ENCODE peak calls at places on chromosomes 16 and 17, in five cellular contexts. One of them, this sample, is unnamed.

GRCh38 chr17:42774066-42774750 is 959 bp downstream of the VPS25 start:
- DNase-seq in OCI-LY7: no peak
- DNase-seq in bronchial epithelial cell: peak; percentile 51
- DNase-seq in heart right ventricle: no peak
- DNase-seq in kidney epithelial cell: no peak
- DNase-seq in this sample: no peak

GRCh38 chr16:11488304-11488703 is 98.4 kb downstream of the LITAF start:
- DNase-seq in OCI-LY7: no peak
- DNase-seq in bronchial epithelial cell: no peak
- DNase-seq in heart right ventricle: no peak
- DNase-seq in kidney epithelial cell: no peak
- DNase-seq in this sample: no peak

GRCh38 chr16:13036600-13036999 is 135.2 kb downstream of the SHISA9 start:
- DNase-seq in OCI-LY7: peak; percentile 62
- DNase-seq in bronchial epithelial cell: peak; percentile 5
- DNase-seq in heart right ventricle: peak; percentile 23
- DNase-seq in kidney epithelial cell: peak; percentile 29
- DNase-seq in this sample: no peak

GRCh38 chr16:67865318-67865717 is 7.5 kb upstream of the EDC4 start:
- DNase-seq in OCI-LY7: peak; percentile 38
- DNase-seq in bronchial epithelial cell: peak; percentile 41
- DNase-seq in heart right ventricle: no peak
- DNase-seq in kidney epithelial cell: no peak
- DNase-seq in this sample: peak; percentile 63

GRCh38 chr16:1922357-1922756 is 4.1 kb upstream of the HS3ST6 start:
- DNase-seq in OCI-LY7: no peak
- DNase-seq in bronchial epithelial cell: no peak
- DNase-seq in heart right ventricle: no peak
- DNase-seq in kidney epithelial cell: no peak
- DNase-seq in this sample: no peak

GRCh38 chr17:57989011-57989345 is 924 bp upstream of the VEZF1 start:
- DNase-seq in OCI-LY7: no peak
- DNase-seq in bronchial epithelial cell: no peak
- DNase-seq in heart right ventricle: no peak
- DNase-seq in kidney epithelial cell: no peak
- DNase-seq in this sample: peak; percentile 42

GRCh38 chr17:75604034-75604695 is 16.6 kb downstream of the MYO15B start:
- DNase-seq in OCI-LY7: no peak
- DNase-seq in bronchial epithelial cell: no peak
- DNase-seq in heart right ventricle: no peak
- DNase-seq in kidney epithelial cell: no peak
- DNase-seq in this sample: no peak

GRCh38 chr17:50363217-50364060 is 9.5 kb downstream of the MRPL27 start:
- DNase-seq in OCI-LY7: no peak
- DNase-seq in bronchial epithelial cell: no peak
- DNase-seq in heart right ventricle: no peak
- DNase-seq in kidney epithelial cell: no peak
- DNase-seq in this sample: peak; percentile 81

GRCh38 chr16:54297154-54297553 is 10.6 kb upstream of the IRX3 start:
- DNase-seq in OCI-LY7: no peak
- DNase-seq in bronchial epithelial cell: no peak
- DNase-seq in heart right ventricle: no peak
- DNase-seq in kidney epithelial cell: no peak
- DNase-seq in this sample: no peak

DNA sequence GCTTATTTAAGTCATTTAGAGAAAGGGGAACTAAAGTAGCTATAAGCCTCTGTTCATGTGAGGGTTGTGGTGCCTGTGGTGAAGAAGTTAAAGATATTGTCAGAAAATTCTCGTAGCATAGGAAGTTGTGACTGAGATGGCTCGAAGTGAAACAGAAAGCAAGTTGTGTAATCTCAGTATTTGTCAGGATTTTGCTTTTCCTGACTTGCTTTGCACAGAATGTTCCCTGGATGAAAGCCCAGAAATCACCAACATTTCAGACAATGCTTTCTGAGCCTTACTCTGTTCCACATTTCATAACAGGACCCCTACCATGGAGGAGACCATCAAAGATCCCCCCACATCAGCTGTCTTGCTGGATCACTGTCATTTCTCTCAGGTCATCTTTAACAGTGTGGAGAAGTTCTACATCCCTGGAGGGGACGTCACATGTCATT is 10.6 kb downstream of the CALCOCO2 start:
- DNase-seq in OCI-LY7: peak; percentile 26
- DNase-seq in bronchial epithelial cell: peak; percentile 32
- DNase-seq in heart right ventricle: no peak
- DNase-seq in kidney epithelial cell: no peak
- DNase-seq in this sample: no peak
- H3K4me3 ChIP-seq in OCI-LY7: no peak overlapping the region
- H3K4me3 ChIP-seq in bronchial epithelial cell: no peak overlapping the region
- H3K4me3 ChIP-seq in heart right ventricle: no peak overlapping the region
- H3K4me3 ChIP-seq in kidney epithelial cell: no peak overlapping the region
- H3K4me3 ChIP-seq in this sample: no peak overlapping the region

DNA sequence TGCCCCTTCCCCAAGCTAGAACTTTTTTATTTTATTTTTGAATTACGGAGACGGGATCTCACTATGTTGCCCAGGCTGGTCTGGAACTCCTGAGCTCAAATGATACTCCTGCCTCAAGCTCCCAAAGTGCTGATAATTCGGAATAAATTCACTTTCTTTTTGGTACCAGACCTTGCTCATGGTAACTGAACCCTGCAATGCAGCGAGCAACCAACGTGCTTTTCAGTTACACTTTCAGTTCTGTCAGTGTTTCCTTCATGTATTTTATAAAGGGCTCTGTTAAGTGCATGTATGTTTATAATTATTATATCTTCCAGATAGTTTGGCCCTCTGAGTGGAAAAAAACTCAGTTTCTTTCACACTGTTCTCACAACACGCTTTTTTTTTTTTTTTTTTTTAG is 13.9 kb downstream of the C16orf96 start:
- DNase-seq in OCI-LY7: no peak
- DNase-seq in bronchial epithelial cell: no peak
- DNase-seq in heart right ventricle: no peak
- DNase-seq in kidney epithelial cell: no peak
- DNase-seq in this sample: no peak
- H3K4me3 ChIP-seq in OCI-LY7: no peak overlapping the region
- H3K4me3 ChIP-seq in bronchial epithelial cell: no peak overlapping the region
- H3K4me3 ChIP-seq in heart right ventricle: no peak overlapping the region
- H3K4me3 ChIP-seq in kidney epithelial cell: no peak overlapping the region
- H3K4me3 ChIP-seq in this sample: no peak overlapping the region

DNA sequence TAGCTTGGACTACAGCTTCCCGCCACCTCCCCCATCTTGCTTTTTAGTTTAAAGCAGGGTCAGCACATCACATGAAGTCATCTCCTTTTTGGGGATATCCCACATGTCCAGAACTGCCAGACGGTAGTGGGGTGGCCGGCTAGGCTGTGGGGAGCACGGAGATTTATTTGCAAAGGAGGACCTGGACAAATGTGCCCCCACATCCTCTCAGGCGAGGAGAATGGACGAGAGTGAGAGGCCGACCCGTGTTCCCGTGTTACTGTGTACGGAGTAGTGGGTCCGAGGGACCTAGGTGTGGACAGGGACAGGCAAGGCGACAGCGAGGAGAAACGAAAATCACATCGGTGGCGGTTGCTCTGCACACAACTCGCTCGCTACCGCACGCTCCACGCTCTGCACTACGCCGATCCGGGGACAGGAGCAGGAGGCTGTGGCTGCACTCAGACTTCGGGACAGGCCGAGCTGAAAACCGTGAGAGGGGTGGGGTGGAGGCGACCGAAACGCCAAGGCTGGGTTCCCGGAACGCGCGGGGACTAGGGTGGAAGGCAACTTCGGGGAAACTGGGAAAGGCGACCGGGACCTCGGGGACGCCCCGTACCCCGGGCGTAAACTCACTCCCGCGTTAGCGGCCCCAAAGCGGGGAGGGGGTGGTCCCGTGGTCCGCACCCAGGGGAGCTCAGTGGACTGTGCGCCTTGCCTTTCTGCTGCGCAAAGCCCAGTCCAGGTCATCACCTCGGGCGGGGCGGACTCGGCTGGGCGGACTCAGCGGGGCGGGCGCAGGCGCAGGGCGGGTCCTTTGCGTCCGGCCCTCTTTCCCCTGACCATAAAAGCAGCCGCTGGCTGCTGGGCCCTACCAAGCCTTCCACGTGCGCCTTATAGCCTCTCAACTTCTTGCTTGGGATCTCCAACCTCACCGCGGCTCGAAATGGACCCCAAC is at the start of gene MT1A:
- DNase-seq in OCI-LY7: no peak
- DNase-seq in bronchial epithelial cell: no peak
- DNase-seq in heart right ventricle: peak; percentile 88
- DNase-seq in kidney epithelial cell: no peak
- DNase-seq in this sample: no peak
- H3K4me3 ChIP-seq in OCI-LY7: no peak within 1 kb of the TSS
- H3K4me3 ChIP-seq in bronchial epithelial cell: peak within 1 kb of the TSS; percentile 29
- H3K4me3 ChIP-seq in heart right ventricle: peak within 1 kb of the TSS; percentile 48
- H3K4me3 ChIP-seq in kidney epithelial cell: peak within 1 kb of the TSS; percentile 41
- H3K4me3 ChIP-seq in this sample: peak within 1 kb of the TSS; percentile 34

DNA sequence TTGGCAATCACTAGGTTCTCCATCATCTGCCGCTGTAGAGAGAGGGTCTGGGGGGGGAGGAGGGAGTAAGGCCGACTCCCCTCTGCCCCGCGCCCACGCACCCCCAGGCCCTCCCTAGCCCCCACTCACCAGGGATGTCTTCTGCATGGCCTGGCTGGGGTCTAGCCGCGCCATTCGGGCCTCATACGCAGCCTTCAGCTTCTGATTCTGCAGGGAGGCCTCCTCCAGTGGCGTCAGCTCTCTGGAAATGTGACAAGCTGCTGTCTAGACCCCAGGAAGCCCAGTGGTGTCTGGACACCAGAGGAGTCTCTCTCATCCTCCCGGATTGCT is 8.3 kb downstream of the VPS9D1 start:
- DNase-seq in OCI-LY7: peak; percentile 40
- DNase-seq in bronchial epithelial cell: no peak
- DNase-seq in heart right ventricle: no peak
- DNase-seq in kidney epithelial cell: no peak
- DNase-seq in this sample: no peak
- H3K4me3 ChIP-seq in OCI-LY7: peak overlapping the region; percentile 79
- H3K4me3 ChIP-seq in bronchial epithelial cell: peak overlapping the region; percentile 73
- H3K4me3 ChIP-seq in heart right ventricle: no peak overlapping the region
- H3K4me3 ChIP-seq in kidney epithelial cell: peak overlapping the region; percentile 56
- H3K4me3 ChIP-seq in this sample: peak overlapping the region; percentile 69

DNA sequence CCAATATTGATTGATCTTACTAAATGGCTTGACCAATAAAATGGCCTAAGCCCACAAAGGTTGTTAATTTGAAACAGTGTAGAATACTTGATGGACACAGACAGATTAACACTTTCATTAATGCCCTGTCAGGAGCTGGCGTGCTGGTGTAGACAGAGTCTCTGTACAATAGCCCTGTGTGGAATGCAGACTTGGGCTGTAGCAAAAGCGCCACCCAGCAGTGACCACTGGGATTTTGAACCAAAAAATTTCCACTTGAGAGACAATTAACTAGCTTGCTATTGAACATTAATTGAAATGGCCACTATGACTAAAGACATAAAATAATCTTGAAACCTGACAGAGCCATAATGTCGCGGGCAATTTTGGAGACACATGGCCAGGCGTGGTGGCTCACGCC is 19.7 kb upstream of the GUCY2D start:
- DNase-seq in OCI-LY7: no peak
- DNase-seq in bronchial epithelial cell: peak; percentile 35
- DNase-seq in heart right ventricle: no peak
- DNase-seq in kidney epithelial cell: no peak
- DNase-seq in this sample: no peak
- H3K4me3 ChIP-seq in OCI-LY7: no peak overlapping the region
- H3K4me3 ChIP-seq in bronchial epithelial cell: no peak overlapping the region
- H3K4me3 ChIP-seq in heart right ventricle: no peak overlapping the region
- H3K4me3 ChIP-seq in kidney epithelial cell: no peak overlapping the region
- H3K4me3 ChIP-seq in this sample: no peak overlapping the region

GRCh38 chr16:22073350-22073749 is 19.0 kb upstream of the VWA3A start:
- DNase-seq in OCI-LY7: no peak
- DNase-seq in bronchial epithelial cell: no peak
- DNase-seq in heart right ventricle: no peak
- DNase-seq in kidney epithelial cell: no peak
- DNase-seq in this sample: no peak

GRCh38 chr16:22075043-22075757 is 17.1 kb upstream of the VWA3A start:
- DNase-seq in OCI-LY7: no peak
- DNase-seq in bronchial epithelial cell: peak; percentile 62
- DNase-seq in heart right ventricle: no peak
- DNase-seq in kidney epithelial cell: no peak
- DNase-seq in this sample: no peak

GRCh38 chr16:22071352-22071923 is 20.9 kb upstream of the VWA3A start:
- DNase-seq in OCI-LY7: no peak
- DNase-seq in bronchial epithelial cell: peak; percentile 93
- DNase-seq in heart right ventricle: no peak
- DNase-seq in kidney epithelial cell: no peak
- DNase-seq in this sample: no peak

GRCh38 chr16:22075776-22076175 is 16.6 kb upstream of the VWA3A start:
- DNase-seq in OCI-LY7: no peak
- DNase-seq in bronchial epithelial cell: peak; percentile 21
- DNase-seq in heart right ventricle: no peak
- DNase-seq in kidney epithelial cell: no peak
- DNase-seq in this sample: no peak

DNA sequence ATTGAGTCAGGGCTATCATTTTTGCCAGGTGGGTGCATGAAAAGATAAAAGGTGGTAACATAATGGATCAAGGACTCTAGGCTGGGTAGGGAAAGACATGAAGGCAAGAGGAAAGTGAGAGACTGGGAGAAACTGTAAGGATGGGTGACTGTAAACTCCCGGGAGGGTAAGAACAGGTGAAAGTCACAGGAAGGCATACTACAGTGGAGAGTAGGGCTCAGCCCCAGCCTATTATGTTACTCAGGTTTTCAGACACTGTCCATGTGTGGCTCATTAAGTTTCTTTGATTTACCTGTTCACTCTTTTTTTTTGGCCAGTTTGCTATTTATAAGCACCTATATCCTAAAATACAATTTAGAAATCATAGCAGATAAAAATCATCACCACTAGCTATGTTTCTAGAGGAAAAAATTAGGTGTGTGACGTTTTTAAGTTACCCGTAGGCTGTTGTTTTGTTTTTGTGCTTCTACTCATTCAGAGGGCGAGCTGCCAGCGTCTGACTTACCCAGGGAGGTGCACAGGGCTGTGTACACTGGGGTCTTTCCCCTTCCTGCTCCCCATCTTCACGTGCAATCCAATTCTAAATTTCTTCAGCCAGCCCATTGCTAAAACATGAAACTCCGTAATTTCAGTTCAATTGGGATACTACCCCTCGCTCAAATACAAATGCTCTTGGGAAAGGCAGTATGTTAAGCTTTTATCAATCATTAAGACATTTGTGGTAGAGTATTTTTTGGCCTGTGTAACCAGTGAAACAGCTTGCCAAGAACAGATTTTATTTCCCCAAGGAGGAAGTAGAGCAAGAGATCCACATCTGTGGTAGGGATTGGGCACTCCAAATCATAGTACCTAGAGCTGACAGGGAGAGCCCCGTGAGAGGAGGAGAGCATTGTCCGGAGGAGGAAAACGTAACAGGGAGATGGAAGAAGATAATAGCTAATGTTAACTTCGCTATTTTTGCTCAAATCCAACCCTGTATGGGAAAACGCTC is 21.7 kb upstream of the VWA3A start:
- DNase-seq in OCI-LY7: no peak
- DNase-seq in bronchial epithelial cell: peak; percentile 58
- DNase-seq in heart right ventricle: no peak
- DNase-seq in kidney epithelial cell: no peak
- DNase-seq in this sample: no peak
- H3K4me3 ChIP-seq in OCI-LY7: no peak overlapping the region
- H3K4me3 ChIP-seq in bronchial epithelial cell: peak overlapping the region; percentile 1
- H3K4me3 ChIP-seq in heart right ventricle: no peak overlapping the region
- H3K4me3 ChIP-seq in kidney epithelial cell: no peak overlapping the region
- H3K4me3 ChIP-seq in this sample: no peak overlapping the region